ENCODE peak calls at places on chromosomes 2 and 18, in nine cellular contexts. W is ELR, H is dermis microvascular lymphatic vessel endothelial cell, L is NCI-H226, J is colonic mucosa, B is tibial artery, N is fibroblast of lung, Q is IMR-90, A is iris pigment epithelial cell. D is an unnamed sample.
A peak's percentile ranks its signal among the peaks of the same experiment; 100 is the strongest.

GRCh38 chr2:234666911-234667310 is 170.0 kb upstream of the ARL4C start:
- DNase-seq in B (no peak), W (no peak), N (no peak), J (no peak), A (no peak), L (no peak), H (no peak), Q (no peak), D (no peak)

GRCh38 chr18:48693625-48694262 is 154.9 kb downstream of the CTIF start:
- DNase-seq in B (no peak), W (peak; percentile 47), N (peak; percentile 73), Q (peak; percentile 68), A (peak; percentile 62), J (no peak), H (peak; percentile 38), L (no peak), D (no peak)

GRCh38 chr2:159684796-159685195 is 27.5 kb upstream of the MARCHF7 start:
- DNase-seq in H (peak; percentile 39), N (peak; percentile 59), L (peak; percentile 71), Q (peak; percentile 75), A (peak; percentile 80), W (peak; percentile 86), B (no peak), J (no peak), D (no peak)

GRCh38 chr2:229780856-229781773 is 66.8 kb upstream of the DNER start:
- DNase-seq in B (no peak), Q (peak; percentile 77), N (peak; percentile 70), W (peak; percentile 66), H (peak; percentile 63), J (no peak), L (peak; percentile 33), A (peak; percentile 67), D (no peak)

GRCh38 chr2:111701266-111701665 is 182.7 kb downstream of the ANAPC1 start:
- DNase-seq in J (no peak), W (peak; percentile 25), H (no peak), A (peak; percentile 33), N (no peak), L (no peak), B (no peak), Q (no peak), D (no peak)

GRCh38 chr2:105812180-105813044 is 67.7 kb downstream of the NCK2 start:
- DNase-seq in B (peak; percentile 87), J (no peak), Q (peak; percentile 93), A (peak; percentile 87), N (peak; percentile 78), H (no peak), W (peak; percentile 7), L (peak; percentile 65), D (no peak)

GRCh38 chr2:67268806-67269205 is 128.3 kb upstream of the ETAA1 start:
- DNase-seq in W (peak; percentile 92), Q (peak; percentile 88), H (no peak), L (no peak), B (no peak), A (peak; percentile 77), J (no peak), N (peak; percentile 78), D (no peak)

GRCh38 chr2:233501198-233502076 is 65.1 kb downstream of the USP40 start:
- DNase-seq in B (no peak), H (no peak), L (no peak), J (no peak), Q (peak; percentile 81), N (peak; percentile 26), A (peak; percentile 72), W (peak; percentile 71), D (no peak)

D was measured in thoracic aorta.